ENCODE peak calls at places on chromosomes 12 and 14, in nine cellular contexts. B is uterus, N is pancreas, F is heart right ventricle, K is body of pancreas, M is adrenal gland, Y is dorsolateral prefrontal cortex, T is esophagus muscularis mucosa, H is stomach. C is an unnamed sample.

GRCh38 chr12:124829008-124829707 is 34.5 kb downstream of the SCARB1 start:
- DNase-seq in K (no peak), M (peak; percentile 74), H (no peak), T (no peak), F (no peak), B (no peak), Y (no peak), N (no peak), C (no peak)

GRCh38 chr12:131290255-131290959 is 336.7 kb downstream of the ADGRD1 start:
- DNase-seq in H (no peak), B (peak; percentile 1), M (peak; percentile 4), K (no peak), T (no peak), F (no peak), Y (no peak), N (no peak), C (no peak)

GRCh38 chr14:37090026-37090425 is 82.4 kb downstream of the SLC25A21 start:
- DNase-seq in N (no peak), H (no peak), Y (no peak), K (no peak), F (no peak), B (no peak), M (no peak), T (no peak), C (no peak)

GRCh38 chr14:64569108-64570045 is 19.6 kb downstream of the PPP1R36 start:
- DNase-seq in M (peak; percentile 53), F (peak; percentile 48), H (peak; percentile 53), B (peak; percentile 69), N (no peak), K (peak; percentile 18), T (no peak), Y (peak; percentile 34), C (peak; percentile 23)

GRCh38 chr14:90532826-90533525 is 136.1 kb downstream of the CALM1 start:
- DNase-seq in F (peak; percentile 5), N (no peak), B (no peak), M (no peak), H (no peak), T (no peak), K (no peak), Y (no peak), C (no peak)

GRCh38 chr12:132954471-132955048 is 1.5 kb downstream of the ZNF605 start:
- DNase-seq in M (no peak), T (no peak), B (no peak), H (no peak), K (no peak), F (no peak), Y (no peak), N (no peak), C (no peak)

GRCh38 chr12:79326663-79327062 is 364.1 kb downstream of the PAWR start:
- DNase-seq in F (no peak), Y (no peak), N (no peak), M (no peak), H (no peak), K (no peak), B (no peak), T (no peak), C (no peak)

GRCh38 chr14:64059454-64060198 is 206.8 kb downstream of the SYNE2 start:
- DNase-seq in N (no peak), F (no peak), M (no peak), Y (no peak), B (no peak), T (no peak), K (no peak), H (no peak), C (no peak)

GRCh38 chr12:88801227-88802225 is 221.3 kb upstream of the KITLG start:
- DNase-seq in H (no peak), K (no peak), M (no peak), Y (no peak), T (no peak), F (no peak), B (no peak), N (no peak), C (no peak)

GRCh38 chr12:104315326-104316224 is 12.0 kb downstream of the EID3 start:
- DNase-seq in B (no peak), N (no peak), F (no peak), K (no peak), H (no peak), Y (no peak), M (no peak), T (no peak), C (no peak)

GRCh38 chr12:46489951-46490388 is 117.4 kb upstream of the SLC38A2 start:
- DNase-seq in Y (no peak), K (no peak), F (no peak), B (no peak), T (no peak), N (no peak), M (no peak), H (no peak), C (no peak)

GRCh38 chr12:79848321-79848720 is 86.6 kb downstream of the PPP1R12A start:
- DNase-seq in F (no peak), N (no peak), T (no peak), B (no peak), Y (no peak), H (no peak), K (no peak), M (no peak), C (no peak)

DNA sequence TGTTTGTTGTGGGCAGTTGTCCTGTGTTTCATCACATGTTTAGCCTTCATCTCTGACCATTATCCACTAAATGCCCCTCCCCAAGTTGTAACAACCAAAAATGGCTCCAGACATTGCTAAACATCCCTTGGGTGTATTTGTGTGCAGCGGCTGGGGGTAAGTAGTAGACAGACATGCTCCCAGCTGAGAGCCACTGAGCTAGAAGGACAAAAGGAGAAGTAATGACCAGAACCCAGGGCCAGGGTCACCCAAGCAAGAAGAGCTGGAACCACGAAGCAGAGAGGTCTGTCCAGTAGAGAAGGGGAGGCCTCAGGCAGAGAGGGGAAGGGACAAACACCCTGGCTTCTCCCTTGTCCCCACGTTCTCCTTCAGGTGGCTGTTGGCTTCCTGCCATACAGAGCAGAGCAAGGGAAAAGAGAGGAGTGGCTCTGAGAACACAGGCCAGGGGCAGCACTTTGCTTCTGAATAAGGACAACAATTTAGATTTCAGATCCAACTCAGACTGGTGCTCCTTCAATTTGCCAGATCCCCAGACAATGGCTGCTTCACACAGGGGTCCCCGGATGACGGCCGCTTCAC is 55.2 kb downstream of the NDUFA12 start:
- DNase-seq in Y (no peak), F (no peak), B (no peak), N (no peak), H (no peak), K (no peak), M (no peak), T (no peak), C (no peak)
- H3K27ac ChIP-seq in Y (no peak overlapping the region), F (no peak overlapping the region), B (no peak overlapping the region), N (no peak overlapping the region), H (no peak overlapping the region), K (no peak overlapping the region), M (no peak overlapping the region), T (no peak overlapping the region), C (no peak overlapping the region)

GRCh38 chr12:17216156-17216555 is 610.2 kb upstream of the LMO3 start:
- DNase-seq in K (no peak), H (no peak), N (no peak), B (no peak), T (no peak), M (no peak), Y (no peak), F (no peak), C (no peak)
- H3K27ac ChIP-seq in K (no peak overlapping the region), H (no peak overlapping the region), N (no peak overlapping the region), B (no peak overlapping the region), T (no peak overlapping the region), M (no peak overlapping the region), Y (no peak overlapping the region), F (no peak overlapping the region), C (no peak overlapping the region)

GRCh38 chr12:96431067-96431466 is 30.8 kb upstream of the CDK17 start:
- DNase-seq in F (no peak), K (no peak), H (no peak), M (no peak), B (no peak), N (no peak), T (no peak), Y (no peak), C (no peak)

GRCh38 chr12:96438330-96438729 is 38.1 kb upstream of the CDK17 start:
- DNase-seq in T (no peak), F (no peak), N (no peak), B (no peak), Y (no peak), K (no peak), M (no peak), H (no peak), C (no peak)

GRCh38 chr12:96436366-96437295 is 36.4 kb upstream of the CDK17 start:
- DNase-seq in T (no peak), H (no peak), Y (no peak), K (no peak), M (no peak), B (no peak), F (no peak), N (no peak), C (no peak)

GRCh38 chr12:96434107-96434506 is 33.9 kb upstream of the CDK17 start:
- DNase-seq in Y (no peak), B (no peak), H (no peak), F (no peak), K (no peak), T (no peak), N (no peak), M (no peak), C (no peak)
- H3K27ac ChIP-seq in Y (no peak overlapping the region), B (no peak overlapping the region), H (no peak overlapping the region), F (peak overlapping the region; percentile 68), K (no peak overlapping the region), T (no peak overlapping the region), N (no peak overlapping the region), M (no peak overlapping the region), C (no peak overlapping the region)

GRCh38 chr14:30855345-30856037 is 18.9 kb upstream of the COCH start:
- DNase-seq in H (no peak), B (no peak), F (no peak), Y (no peak), M (no peak), K (no peak), N (no peak), T (peak; percentile 39), C (no peak)

GRCh38 chr14:30848449-30849240 is 25.7 kb upstream of the COCH start:
- DNase-seq in N (no peak), Y (no peak), H (no peak), F (no peak), M (no peak), T (no peak), B (no peak), K (no peak), C (no peak)

GRCh38 chr14:30849983-30850382 is 24.4 kb upstream of the COCH start:
- DNase-seq in Y (no peak), M (no peak), F (no peak), H (no peak), K (no peak), B (no peak), N (no peak), T (no peak), C (no peak)

GRCh38 chr14:30849354-30849753 is 25.0 kb upstream of the COCH start:
- DNase-seq in M (no peak), F (no peak), B (no peak), T (no peak), H (no peak), N (no peak), Y (no peak), K (no peak), C (no peak)

DNA sequence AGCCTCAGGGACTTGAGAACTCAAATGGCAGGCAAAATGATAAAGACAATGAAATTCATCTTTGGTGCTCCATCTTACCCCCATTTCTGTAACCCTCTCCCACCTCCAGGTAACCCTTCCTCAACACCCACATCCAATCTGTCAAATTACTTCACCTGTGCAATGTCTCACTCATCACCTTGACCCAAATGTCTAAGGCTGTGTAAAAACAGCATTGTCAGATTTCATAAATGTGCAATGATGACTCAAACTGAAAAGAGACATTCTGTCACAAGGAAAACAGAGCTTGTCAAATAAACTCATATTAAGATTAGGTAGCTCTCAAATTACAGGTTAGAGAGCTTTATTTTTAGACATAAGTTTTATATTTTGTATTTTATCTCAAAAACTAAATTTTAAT is 19.9 kb upstream of the COCH start:
- DNase-seq in H (no peak), Y (no peak), M (no peak), T (no peak), F (no peak), K (no peak), N (no peak), B (no peak), C (no peak)
- H3K27ac ChIP-seq in H (no peak overlapping the region), Y (no peak overlapping the region), M (no peak overlapping the region), T (no peak overlapping the region), F (no peak overlapping the region), K (no peak overlapping the region), N (no peak overlapping the region), B (no peak overlapping the region), C (no peak overlapping the region)

C was measured in substantia nigra.